ENCODE peak calls at places on chromosomes 6 and 20, in four cellular contexts. X, W, D and Y are unnamed samples.

GRCh38 chr20:25058051-25058796 is at the start of gene ACSS1:
- DNase-seq in X (peak; percentile 73), W (peak; percentile 58), D (peak; percentile 36), Y (no peak)

GRCh38 chr6:21999012-21999528 is 297.8 kb downstream of the PRL start:
- DNase-seq in X (no peak), W (no peak), D (peak; percentile 50), Y (no peak)

GRCh38 chr6:15505463-15505918 is 157.3 kb downstream of the DTNBP1 start:
- DNase-seq in X (no peak), W (no peak), D (no peak), Y (no peak)

GRCh38 chr20:20568604-20569205 is 143.7 kb downstream of the RALGAPA2 start:
- DNase-seq in X (peak; percentile 31), W (peak; percentile 17), D (peak; percentile 80), Y (peak; percentile 51)

GRCh38 chr6:74870403-74870802 is 335.4 kb downstream of the COL12A1 start:
- DNase-seq in X (no peak), W (no peak), D (no peak), Y (no peak)

GRCh38 chr20:58195047-58195446 is 33.4 kb downstream of the ANKRD60 start:
- DNase-seq in X (no peak), W (no peak), D (no peak), Y (no peak)

GRCh38 chr6:22569281-22570184 is at the start of gene HDGFL1:
- DNase-seq in X (no peak), W (no peak), D (no peak), Y (no peak)

GRCh38 chr6:170029416-170030283 is 261.2 kb downstream of the DLL1 start:
- DNase-seq in X (no peak), W (no peak), D (no peak), Y (no peak)

GRCh38 chr6:24761851-24762250 is 12.9 kb upstream of the GMNN start:
- DNase-seq in X (no peak), W (no peak), D (no peak), Y (no peak)

GRCh38 chr6:13216236-13216933 is 112.0 kb downstream of the TBC1D7 start:
- DNase-seq in X (no peak), W (no peak), D (no peak), Y (no peak)

GRCh38 chr6:32462609-32463008 is 22.9 kb downstream of the HLA-DRA start:
- DNase-seq in X (no peak), W (no peak), D (no peak), Y (no peak)